ENCODE peak calls at places on chromosome 17, in four cellular contexts. One of them, this sample, is unnamed.
A peak's percentile ranks its signal among the peaks of the same experiment; 100 is the strongest.

GRCh38 chr17:64443086-64443760 is 5.7 kb upstream of the MILR1 start:
- DNase-seq in CD8-positive, alpha-beta T cell: no peak
- DNase-seq in A549: peak; percentile 81
- DNase-seq in sigmoid colon: no peak
- DNase-seq in this sample: no peak

GRCh38 chr17:75090871-75091854 is 3.4 kb downstream of the SLC16A5 start:
- DNase-seq in CD8-positive, alpha-beta T cell: no peak
- DNase-seq in A549: peak; percentile 59
- DNase-seq in sigmoid colon: no peak
- DNase-seq in this sample: peak; percentile 85

GRCh38 chr17:16516594-16517018 is 24.6 kb upstream of the LRRC75A start:
- DNase-seq in CD8-positive, alpha-beta T cell: no peak
- DNase-seq in A549: peak; percentile 47
- DNase-seq in sigmoid colon: no peak
- DNase-seq in this sample: no peak

GRCh38 chr17:39261286-39261685 is 35.5 kb upstream of the STAC2 start:
- DNase-seq in CD8-positive, alpha-beta T cell: no peak
- DNase-seq in A549: peak; percentile 44
- DNase-seq in sigmoid colon: no peak
- DNase-seq in this sample: no peak

GRCh38 chr17:58520843-58521430 is 6.5 kb upstream of the MTMR4 start:
- DNase-seq in CD8-positive, alpha-beta T cell: no peak
- DNase-seq in A549: peak; percentile 58
- DNase-seq in sigmoid colon: no peak
- DNase-seq in this sample: no peak

GRCh38 chr17:27381007-27381501 is 75.2 kb upstream of the KSR1 start:
- DNase-seq in CD8-positive, alpha-beta T cell: peak; percentile 75
- DNase-seq in A549: peak; percentile 90
- DNase-seq in sigmoid colon: peak; percentile 68
- DNase-seq in this sample: peak; percentile 71

GRCh38 chr17:2075336-2076056 is 20.6 kb downstream of the HIC1 start:
- DNase-seq in CD8-positive, alpha-beta T cell: no peak
- DNase-seq in A549: no peak
- DNase-seq in sigmoid colon: peak; percentile 77
- DNase-seq in this sample: no peak

GRCh38 chr17:42459256-42459982 is 741 bp downstream of the ATP6V0A1 start:
- DNase-seq in CD8-positive, alpha-beta T cell: no peak
- DNase-seq in A549: peak; percentile 74
- DNase-seq in sigmoid colon: peak; percentile 78
- DNase-seq in this sample: peak; percentile 74

DNA sequence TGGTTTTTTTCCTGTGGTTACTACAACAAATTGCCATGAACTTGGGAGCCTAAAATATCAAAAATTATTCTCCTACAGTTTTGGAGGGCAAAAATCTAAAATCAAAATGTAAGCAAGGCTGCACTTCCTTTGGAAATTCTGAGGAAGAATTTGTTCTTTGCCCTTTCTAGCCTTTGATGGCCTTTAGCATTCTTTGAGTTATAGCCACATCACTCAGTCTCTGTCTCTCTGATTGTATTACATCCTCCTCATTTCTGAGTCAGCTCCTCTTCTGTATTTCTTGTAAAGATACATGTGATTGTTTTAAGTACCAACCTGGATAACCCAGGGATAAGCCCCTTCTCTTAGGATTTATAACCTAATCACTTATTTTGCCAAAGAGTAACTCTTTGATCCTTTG is 282.0 kb downstream of the BCAS3 start:
- DNase-seq in CD8-positive, alpha-beta T cell: no peak
- DNase-seq in A549: no peak
- DNase-seq in sigmoid colon: no peak
- DNase-seq in this sample: no peak
- TF ChIP-seq CTCF in CD8-positive, alpha-beta T cell: no peak
- TF ChIP-seq CTCF in A549: no peak
- TF ChIP-seq CTCF in sigmoid colon: no peak
- TF ChIP-seq CTCF in this sample: no peak

GRCh38 chr17:81553018-81553615 is 964 bp upstream of the FAAP100 start:
- DNase-seq in CD8-positive, alpha-beta T cell: peak; percentile 83
- DNase-seq in A549: peak; percentile 92
- DNase-seq in sigmoid colon: peak; percentile 81
- DNase-seq in this sample: peak; percentile 81

GRCh38 chr17:81552244-81553017 is at the start of gene FAAP100:
- DNase-seq in CD8-positive, alpha-beta T cell: peak; percentile 88
- DNase-seq in A549: peak; percentile 89
- DNase-seq in sigmoid colon: peak; percentile 85
- DNase-seq in this sample: peak; percentile 81

GRCh38 chr17:81550285-81550684 is 1.9 kb downstream of the FAAP100 start:
- DNase-seq in CD8-positive, alpha-beta T cell: no peak
- DNase-seq in A549: no peak
- DNase-seq in sigmoid colon: no peak
- DNase-seq in this sample: no peak

GRCh38 chr17:81550830-81551457 is 1.2 kb downstream of the FAAP100 start:
- DNase-seq in CD8-positive, alpha-beta T cell: no peak
- DNase-seq in A549: no peak
- DNase-seq in sigmoid colon: no peak
- DNase-seq in this sample: peak; percentile 57

DNA sequence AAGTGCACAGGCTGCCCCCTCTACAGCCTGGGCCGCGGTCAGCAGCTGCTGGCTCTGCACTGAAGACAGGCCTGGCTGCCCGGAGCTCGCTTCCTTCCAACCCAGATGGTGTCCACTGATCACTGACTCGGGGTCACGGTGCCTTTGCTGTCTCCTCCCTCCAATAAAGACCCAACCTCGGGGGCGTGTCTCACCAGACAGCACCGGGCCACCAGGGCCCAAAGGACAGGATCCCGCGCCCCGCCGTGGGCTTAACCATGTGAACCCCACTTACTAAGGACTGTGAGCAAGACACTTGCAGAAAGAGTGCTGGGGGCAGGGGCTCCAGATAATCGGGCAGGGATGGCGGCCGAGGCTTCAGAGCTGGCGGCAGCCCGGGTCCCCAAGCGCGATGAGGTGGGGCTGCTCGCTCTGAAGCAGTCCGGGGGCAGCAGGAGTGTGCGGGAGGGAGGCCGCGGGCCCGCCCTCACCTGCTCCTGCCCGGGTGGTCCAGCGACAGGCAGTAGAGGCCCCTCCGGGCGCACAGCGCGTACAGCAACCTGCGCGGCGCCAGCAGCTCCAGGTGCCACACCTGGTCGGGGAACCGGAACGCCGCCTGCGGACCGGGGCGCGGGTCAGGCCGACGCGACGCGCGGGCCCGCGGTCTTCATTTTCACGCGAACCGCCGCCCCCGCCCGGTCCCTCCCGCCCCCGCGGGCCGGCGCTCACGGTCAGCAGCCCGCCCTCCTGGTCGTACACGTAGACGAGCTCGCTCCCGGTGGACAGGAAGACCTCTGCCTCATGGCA is 502 bp downstream of the FAAP100 start:
- DNase-seq in CD8-positive, alpha-beta T cell: no peak
- DNase-seq in A549: peak; percentile 46
- DNase-seq in sigmoid colon: no peak
- DNase-seq in this sample: peak; percentile 57
- TF ChIP-seq CTCF in CD8-positive, alpha-beta T cell: no peak
- TF ChIP-seq CTCF in A549: no peak
- TF ChIP-seq CTCF in sigmoid colon: no peak
- TF ChIP-seq CTCF in this sample: no peak

DNA sequence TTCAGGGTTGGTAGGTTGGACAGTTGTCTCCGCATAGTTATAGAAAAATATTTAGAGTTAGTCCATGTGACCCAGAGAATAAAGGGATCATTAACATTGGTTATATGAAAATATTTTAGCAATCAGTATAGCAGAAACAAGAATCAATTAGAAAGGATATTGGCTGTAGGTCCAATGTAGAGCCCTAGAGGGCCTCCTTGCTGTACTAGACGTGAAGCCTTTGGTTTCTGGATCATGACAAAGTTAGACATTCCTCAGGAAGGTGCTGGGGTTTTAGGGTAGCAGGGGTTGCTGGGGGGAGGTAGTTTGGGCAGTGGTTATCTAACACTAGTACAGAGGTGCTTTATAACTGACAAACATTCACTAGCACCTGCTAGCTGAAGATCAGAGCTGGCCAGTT is 31.6 kb upstream of the ANKFN1 start:
- DNase-seq in CD8-positive, alpha-beta T cell: no peak
- DNase-seq in A549: no peak
- DNase-seq in sigmoid colon: no peak
- DNase-seq in this sample: no peak
- TF ChIP-seq CTCF in CD8-positive, alpha-beta T cell: no peak
- TF ChIP-seq CTCF in A549: no peak
- TF ChIP-seq CTCF in sigmoid colon: no peak
- TF ChIP-seq CTCF in this sample: no peak

GRCh38 chr17:79905832-79906231 is 66.6 kb upstream of the CBX4 start:
- DNase-seq in CD8-positive, alpha-beta T cell: no peak
- DNase-seq in A549: peak; percentile 75
- DNase-seq in sigmoid colon: no peak
- DNase-seq in this sample: no peak
- TF ChIP-seq CTCF in CD8-positive, alpha-beta T cell: no peak
- TF ChIP-seq CTCF in A549: peak; percentile 35
- TF ChIP-seq CTCF in sigmoid colon: no peak
- TF ChIP-seq CTCF in this sample: no peak

This sample was measured in mucosa of descending colon.